ENCODE peak calls at places on chromosome 5, in ten cellular contexts. H is HuH-7, E is RPMI7951, D is lung, Q is fibroblast of lung, A is mucosa of descending colon, X is naive B cell, W is AG08396, L is mesenteric fat pad, G is colonic mucosa. J is an unnamed sample.

GRCh38 chr5:33688041-33688980 is 203.5 kb downstream of the ADAMTS12 start:
- DNase-seq in H (no peak), E (peak; percentile 68), D (no peak), Q (peak; percentile 88), A (no peak), X (no peak), W (no peak), L (no peak), G (no peak), J (no peak)

GRCh38 chr5:172414618-172415599 is 39.4 kb downstream of the SH3PXD2B start:
- DNase-seq in H (peak; percentile 54), E (peak; percentile 66), D (no peak), Q (no peak), A (no peak), X (no peak), W (no peak), L (no peak), G (no peak), J (no peak)

GRCh38 chr5:97142521-97143254 is at the start of gene LIX1:
- DNase-seq in H (peak; percentile 33), E (peak; percentile 32), D (no peak), Q (peak; percentile 38), A (no peak), X (peak; percentile 11), W (peak; percentile 36), L (no peak), G (peak; percentile 34), J (peak; percentile 39)

GRCh38 chr5:60992871-60993270 is 47.9 kb downstream of the NDUFAF2 start:
- DNase-seq in H (no peak), E (no peak), D (no peak), Q (no peak), A (no peak), X (no peak), W (no peak), L (no peak), G (no peak), J (no peak)

GRCh38 chr5:135439426-135440205 is 7.5 kb downstream of the DCANP1 start:
- DNase-seq in H (no peak), E (no peak), D (peak; percentile 19), Q (no peak), A (no peak), X (no peak), W (no peak), L (peak; percentile 47), G (peak; percentile 14), J (no peak)

GRCh38 chr5:80251636-80252035 is 4.2 kb downstream of the SERINC5 start:
- DNase-seq in H (no peak), E (no peak), D (no peak), Q (no peak), A (no peak), X (no peak), W (no peak), L (no peak), G (no peak), J (no peak)

GRCh38 chr5:107090471-107090870 is 580.3 kb downstream of the EFNA5 start:
- DNase-seq in H (no peak), E (no peak), D (no peak), Q (no peak), A (no peak), X (no peak), W (no peak), L (no peak), G (no peak), J (peak; percentile 89)

GRCh38 chr5:100188778-100189177 is 346.4 kb upstream of the FAM174A start:
- DNase-seq in H (no peak), E (no peak), D (no peak), Q (no peak), A (no peak), X (no peak), W (no peak), L (no peak), G (no peak), J (no peak)

GRCh38 chr5:128645582-128645981 is 107.5 kb upstream of the FBN2 start:
- DNase-seq in H (no peak), E (no peak), D (no peak), Q (no peak), A (no peak), X (no peak), W (no peak), L (no peak), G (no peak), J (no peak)

GRCh38 chr5:73367650-73368049 is 80.9 kb downstream of the FOXD1 start:
- DNase-seq in H (no peak), E (peak; percentile 73), D (no peak), Q (peak; percentile 68), A (no peak), X (no peak), W (no peak), L (no peak), G (no peak), J (no peak)

GRCh38 chr5:61768692-61769281 is 436.7 kb downstream of the ZSWIM6 start:
- DNase-seq in H (peak; percentile 52), E (peak; percentile 24), D (no peak), Q (peak; percentile 13), A (no peak), X (no peak), W (peak; percentile 18), L (no peak), G (peak; percentile 18), J (peak; percentile 62)

GRCh38 chr5:134420326-134420725 is 8.6 kb upstream of the CDKN2AIPNL start:
- DNase-seq in H (no peak), E (peak; percentile 28), D (no peak), Q (peak; percentile 28), A (no peak), X (no peak), W (peak; percentile 25), L (no peak), G (no peak), J (peak; percentile 65)

GRCh38 chr5:98768160-98769005 is 5.1 kb upstream of the RGMB start:
- DNase-seq in H (peak; percentile 71), E (peak; percentile 47), D (peak; percentile 50), Q (peak; percentile 62), A (peak; percentile 39), X (peak; percentile 39), W (peak; percentile 53), L (no peak), G (peak; percentile 81), J (peak; percentile 28)

GRCh38 chr5:9324348-9325056 is 221.4 kb downstream of the SEMA5A start:
- DNase-seq in H (no peak), E (peak; percentile 27), D (no peak), Q (peak; percentile 48), A (no peak), X (no peak), W (no peak), L (no peak), G (no peak), J (peak; percentile 36)

GRCh38 chr5:142096382-142096781 is 12.2 kb upstream of the NDFIP1 start:
- DNase-seq in H (no peak), E (no peak), D (no peak), Q (no peak), A (no peak), X (no peak), W (no peak), L (no peak), G (no peak), J (no peak)

GRCh38 chr5:135881244-135881643 is 14.4 kb downstream of the IL9 start:
- DNase-seq in H (no peak), E (no peak), D (no peak), Q (no peak), A (no peak), X (no peak), W (no peak), L (no peak), G (no peak), J (no peak)

GRCh38 chr5:96331210-96331609 is 101.8 kb downstream of the PCSK1 start:
- DNase-seq in H (no peak), E (no peak), D (no peak), Q (peak; percentile 43), A (no peak), X (no peak), W (no peak), L (no peak), G (no peak), J (no peak)

GRCh38 chr5:136890431-136891148 is 525.2 kb upstream of the TRPC7 start:
- DNase-seq in H (no peak), E (no peak), D (no peak), Q (no peak), A (no peak), X (no peak), W (no peak), L (no peak), G (no peak), J (no peak)

GRCh38 chr5:174798411-174798930 is 74.1 kb downstream of the MSX2 start:
- DNase-seq in H (no peak), E (peak; percentile 75), D (no peak), Q (peak; percentile 19), A (no peak), X (no peak), W (no peak), L (no peak), G (no peak), J (no peak)

GRCh38 chr5:2929779-2930178 is 178.3 kb upstream of the IRX2 start:
- DNase-seq in H (no peak), E (no peak), D (no peak), Q (no peak), A (no peak), X (no peak), W (no peak), L (peak; percentile 51), G (no peak), J (no peak)

GRCh38 chr5:68465133-68465532 is 249.6 kb downstream of the PIK3R1 start:
- DNase-seq in H (no peak), E (no peak), D (no peak), Q (no peak), A (no peak), X (no peak), W (no peak), L (no peak), G (no peak), J (no peak)

GRCh38 chr5:136028782-136029742 is at the start of gene TGFBI:
- DNase-seq in H (peak; percentile 74), E (peak; percentile 76), D (peak; percentile 60), Q (peak; percentile 70), A (peak; percentile 83), X (no peak), W (peak; percentile 87), L (no peak), G (peak; percentile 73), J (peak; percentile 9)

GRCh38 chr5:95283022-95283615 is 1.8 kb downstream of the MCTP1 start:
- DNase-seq in H (no peak), E (no peak), D (no peak), Q (no peak), A (no peak), X (no peak), W (no peak), L (no peak), G (no peak), J (no peak)